ENCODE peak calls at places on chromosomes 1 and 21, in seven cellular contexts. N is A549, I is heart right ventricle, V is lower lobe of right lung, K is prostate gland, Q is fibroblast of lung, G is heart left ventricle. T is an unnamed sample.

GRCh38 chr1:33170351-33171274 is 11.2 kb downstream of the TRIM62 start:
- DNase-seq in N (no peak), I (peak), V (no peak), K (no peak), Q (no peak), G (peak), T (no peak)

GRCh38 chr1:53068314-53069084 is 6.5 kb downstream of the PODN start:
- DNase-seq in N (no peak), I (no peak), V (peak), K (no peak), Q (no peak), G (no peak), T (no peak)

GRCh38 chr1:23528245-23528978 is 2.6 kb downstream of the E2F2 start:
- DNase-seq in N (peak), I (peak), V (peak), K (peak), Q (peak), G (peak), T (peak)

GRCh38 chr1:229432116-229432461 is 1.8 kb downstream of the ACTA1 start:
- DNase-seq in N (no peak), I (no peak), V (no peak), K (no peak), Q (no peak), G (no peak), T (no peak)

GRCh38 chr1:48920741-48921330 is 144.1 kb upstream of the BEND5 start:
- DNase-seq in N (no peak), I (no peak), V (no peak), K (no peak), Q (no peak), G (no peak), T (no peak)

GRCh38 chr21:40732998-40733397 is 114.0 kb downstream of the DSCAM start:
- DNase-seq in N (no peak), I (no peak), V (no peak), K (no peak), Q (no peak), G (no peak), T (no peak)

GRCh38 chr1:200336901-200337391 is 72.9 kb downstream of the ZNF281 start:
- DNase-seq in N (peak), I (no peak), V (no peak), K (no peak), Q (no peak), G (no peak), T (no peak)

GRCh38 chr1:42035205-42035829 is 116.6 kb upstream of the HIVEP3 start:
- DNase-seq in N (peak), I (peak), V (peak), K (peak), Q (peak), G (peak), T (no peak)

GRCh38 chr1:5509664-5510452 is 482.4 kb downstream of the NPHP4 start:
- DNase-seq in N (peak), I (peak), V (peak), K (peak), Q (peak), G (peak), T (no peak)

GRCh38 chr1:227894306-227894721 is 53.4 kb downstream of the WNT9A start:
- DNase-seq in N (no peak), I (peak), V (peak), K (no peak), Q (no peak), G (peak), T (no peak)

GRCh38 chr1:39898648-39899603 is 2.8 kb downstream of the MYCL start:
- DNase-seq in N (peak), I (peak), V (peak), K (peak), Q (peak), G (no peak), T (peak)

GRCh38 chr21:39007532-39007931 is 175.7 kb downstream of the PSMG1 start:
- DNase-seq in N (no peak), I (no peak), V (no peak), K (peak), Q (no peak), G (no peak), T (no peak)

GRCh38 chr1:155889566-155889965 is 21.6 kb downstream of the RIT1 start:
- DNase-seq in N (no peak), I (no peak), V (no peak), K (no peak), Q (no peak), G (no peak), T (no peak)

GRCh38 chr1:155890251-155890650 is 20.9 kb downstream of the RIT1 start:
- DNase-seq in N (no peak), I (no peak), V (no peak), K (no peak), Q (no peak), G (no peak), T (no peak)

GRCh38 chr1:155888481-155888880 is 22.7 kb downstream of the RIT1 start:
- DNase-seq in N (no peak), I (no peak), V (no peak), K (no peak), Q (no peak), G (no peak), T (no peak)

GRCh38 chr1:155893389-155894142 is 17.6 kb downstream of the RIT1 start:
- DNase-seq in N (peak), I (peak), V (no peak), K (no peak), Q (peak), G (no peak), T (no peak)

GRCh38 chr1:155892801-155893200 is 18.3 kb downstream of the RIT1 start:
- DNase-seq in N (peak), I (no peak), V (no peak), K (no peak), Q (peak), G (no peak), T (no peak)
- H3K4me3 ChIP-seq in N (no peak), I (no peak), V (no peak), K (no peak), Q (no peak), G (no peak), T (no peak)

GRCh38 chr1:67371043-67371442 is 59.2 kb downstream of the SERBP1 start:
- DNase-seq in N (no peak), I (no peak), V (no peak), K (no peak), Q (no peak), G (no peak), T (no peak)

GRCh38 chr1:67372136-67372535 is 58.1 kb downstream of the SERBP1 start:
- DNase-seq in N (no peak), I (no peak), V (no peak), K (no peak), Q (peak), G (no peak), T (no peak)

GRCh38 chr1:67371681-67372080 is 58.5 kb downstream of the SERBP1 start:
- DNase-seq in N (no peak), I (no peak), V (no peak), K (no peak), Q (peak), G (no peak), T (no peak)

GRCh38 chr1:67372898-67373297 is 57.3 kb downstream of the SERBP1 start:
- DNase-seq in N (no peak), I (no peak), V (no peak), K (no peak), Q (no peak), G (no peak), T (no peak)

GRCh38 chr1:67367370-67368345 is 60.0 kb downstream of the IL12RB2 start:
- DNase-seq in N (peak), I (peak), V (no peak), K (no peak), Q (peak), G (peak), T (no peak)
- TF ChIP-seq CTCF in N (no peak), I (peak), V (no peak), K (no peak), Q (no peak), G (peak), T (peak)

GRCh38 chr1:2192031-2192995 is 2.3 kb downstream of the FAAP20 start:
- DNase-seq in N (no peak), I (peak), V (no peak), K (no peak), Q (peak), G (peak), T (no peak)

GRCh38 chr1:2188336-2188735 is 6.2 kb downstream of the FAAP20 start:
- DNase-seq in N (no peak), I (no peak), V (peak), K (no peak), Q (no peak), G (no peak), T (no peak)

GRCh38 chr1:2187619-2188018 is 7.0 kb downstream of the FAAP20 start:
- DNase-seq in N (no peak), I (no peak), V (peak), K (no peak), Q (no peak), G (no peak), T (no peak)

GRCh38 chr1:2189459-2190425 is 4.8 kb downstream of the FAAP20 start:
- DNase-seq in N (peak), I (peak), V (peak), K (peak), Q (peak), G (peak), T (peak)

GRCh38 chr1:2190491-2190976 is 4.0 kb downstream of the FAAP20 start:
- DNase-seq in N (no peak), I (no peak), V (peak), K (no peak), Q (no peak), G (peak), T (no peak)
- H3K4me3 ChIP-seq in N (no peak), I (peak), V (peak), K (peak), Q (peak), G (peak), T (peak)

GRCh38 chr1:180632326-180633088 is 685 bp downstream of the XPR1 start:
- DNase-seq in N (peak), I (peak), V (peak), K (peak), Q (no peak), G (peak), T (no peak)

GRCh38 chr1:180633092-180634045 is 1.5 kb downstream of the XPR1 start:
- DNase-seq in N (no peak), I (no peak), V (no peak), K (no peak), Q (peak), G (no peak), T (no peak)

GRCh38 chr1:180639871-180640270 is 8.0 kb downstream of the XPR1 start:
- DNase-seq in N (no peak), I (no peak), V (no peak), K (no peak), Q (no peak), G (no peak), T (no peak)

GRCh38 chr1:180631766-180632325 is at the start of gene XPR1:
- DNase-seq in N (peak), I (peak), V (peak), K (peak), Q (peak), G (peak), T (peak)

DNA sequence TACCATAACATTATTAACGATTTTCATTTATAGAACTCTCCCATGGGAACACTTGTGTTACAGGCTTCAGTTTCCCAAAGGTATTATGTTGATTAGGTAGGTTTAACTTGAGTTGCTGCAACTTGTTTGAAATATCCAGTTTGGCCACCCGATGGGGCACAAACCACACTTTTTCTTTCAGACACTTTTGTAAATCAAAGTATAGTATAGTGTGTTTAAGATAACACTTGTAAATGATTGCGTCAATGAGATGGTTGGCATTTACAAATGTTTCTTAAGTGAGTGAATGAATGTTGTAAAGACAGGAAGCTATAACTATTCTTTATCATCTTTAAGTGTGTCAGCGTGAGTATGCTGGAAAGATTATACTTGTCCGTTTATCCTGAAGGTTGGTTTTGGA is 4.3 kb downstream of the XPR1 start:
- DNase-seq in N (peak), I (no peak), V (no peak), K (no peak), Q (peak), G (no peak), T (peak)
- TF ChIP-seq CTCF in N (peak), I (peak), V (no peak), K (peak), Q (peak), G (peak), T (peak)

GRCh38 chr1:101238041-101238515 is 1.3 kb downstream of the S1PR1 start:
- DNase-seq in N (no peak), I (no peak), V (peak), K (no peak), Q (no peak), G (no peak), T (no peak)

GRCh38 chr1:101237229-101237837 is 514 bp downstream of the S1PR1 start:
- DNase-seq in N (no peak), I (no peak), V (no peak), K (no peak), Q (peak), G (no peak), T (no peak)

GRCh38 chr1:101240041-101240430 is 3.2 kb downstream of the S1PR1 start:
- DNase-seq in N (no peak), I (peak), V (no peak), K (no peak), Q (no peak), G (peak), T (no peak)

GRCh38 chr1:101239095-101240040 is 2.5 kb downstream of the S1PR1 start:
- DNase-seq in N (no peak), I (no peak), V (no peak), K (no peak), Q (peak), G (peak), T (no peak)

GRCh38 chr1:101238681-101239094 is 1.9 kb downstream of the S1PR1 start:
- DNase-seq in N (peak), I (peak), V (peak), K (peak), Q (peak), G (peak), T (peak)
- H3K4me3 ChIP-seq in N (no peak), I (peak), V (peak), K (peak), Q (peak), G (peak), T (no peak)

GRCh38 chr1:3868464-3869006 is 11.3 kb downstream of the DFFB start:
- DNase-seq in N (no peak), I (no peak), V (peak), K (no peak), Q (no peak), G (no peak), T (no peak)
- TF ChIP-seq CTCF in N (no peak), I (no peak), V (no peak), K (no peak), Q (no peak), G (no peak), T (no peak)

GRCh38 chr21:41861987-41862386 is 17.2 kb downstream of the PRDM15 start:
- DNase-seq in N (no peak), I (no peak), V (no peak), K (no peak), Q (no peak), G (no peak), T (no peak)
- H3K4me3 ChIP-seq in N (no peak), I (no peak), V (no peak), K (no peak), Q (no peak), G (no peak), T (no peak)

GRCh38 chr1:157982111-157982510 is 11.3 kb upstream of the KIRREL1 start:
- DNase-seq in N (no peak), I (no peak), V (no peak), K (no peak), Q (no peak), G (no peak), T (no peak)
- TF ChIP-seq CTCF in N (no peak), I (no peak), V (no peak), K (no peak), Q (no peak), G (no peak), T (no peak)

DNA sequence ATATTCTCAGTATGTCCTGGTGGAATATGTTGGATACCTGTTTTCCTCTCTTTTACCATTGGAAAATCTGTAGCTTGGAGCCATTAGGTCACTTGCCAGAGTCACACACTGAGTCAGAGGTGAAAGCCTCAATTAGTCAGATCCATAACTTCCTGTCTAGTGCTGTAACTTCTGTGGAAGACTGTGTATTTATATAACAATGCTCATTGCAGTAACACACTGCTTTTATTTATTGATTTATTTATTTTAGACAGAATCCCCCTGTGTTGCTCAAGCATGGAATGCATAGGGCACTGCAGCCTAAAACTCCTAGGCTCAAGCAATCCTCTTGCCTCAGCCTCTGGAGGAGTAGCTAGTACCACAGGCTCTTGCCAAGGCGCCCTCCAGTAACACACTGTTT is 1.3 kb upstream of the DOCK7 start:
- DNase-seq in N (no peak), I (no peak), V (no peak), K (no peak), Q (peak), G (no peak), T (no peak)
- H3K4me3 ChIP-seq in N (no peak), I (no peak), V (no peak), K (no peak), Q (peak), G (no peak), T (no peak)

GRCh38 chr21:36429672-36430546 is 44.7 kb downstream of the CHAF1B start:
- DNase-seq in N (peak), I (peak), V (peak), K (peak), Q (peak), G (peak), T (no peak)
- TF ChIP-seq CTCF in N (no peak), I (no peak), V (no peak), K (peak), Q (peak), G (peak), T (no peak)

T was measured in LNCaP clone FGC.